ENCODE peak calls at places on chromosome 16, in four cellular contexts. O is EL, A is DMS53, H is psoas muscle. K is an unnamed sample.

GRCh38 chr16:58647107-58647506 is 17.5 kb upstream of the CNOT1 start:
- DNase-seq in A (no peak), O (no peak), H (no peak), K (no peak)

GRCh38 chr16:88759245-88759975 is 25.6 kb downstream of the PIEZO1 start:
- DNase-seq in H (no peak), A (no peak), O (no peak), K (peak; percentile 78)

GRCh38 chr16:48971571-48972071 is 310.0 kb downstream of the CBLN1 start:
- DNase-seq in O (peak; percentile 23), H (no peak), A (no peak), K (no peak)

GRCh38 chr16:10949424-10949970 is 5.1 kb downstream of the CLEC16A start:
- DNase-seq in O (peak; percentile 79), H (no peak), A (no peak), K (no peak)

GRCh38 chr16:59047114-59047513 is 313.0 kb upstream of the GOT2 start:
- DNase-seq in O (peak; percentile 27), A (peak; percentile 26), H (no peak), K (no peak)

GRCh38 chr16:74064120-74064735 is 232.4 kb upstream of the PSMD7 start:
- DNase-seq in A (peak; percentile 22), O (no peak), H (no peak), K (no peak)

GRCh38 chr16:81447383-81448101 is 2.9 kb downstream of the CMIP start:
- DNase-seq in A (no peak), O (no peak), H (no peak), K (no peak)

GRCh38 chr16:85940214-85940613 is 41.3 kb downstream of the IRF8 start:
- DNase-seq in A (no peak), O (no peak), H (no peak), K (no peak)